ENCODE peak calls at places on chromosomes 12 and 14, in six cellular contexts. T is IMR-90, S is cardiac muscle cell, M is A549, D is neural crest cell, O is lower lobe of right lung. Q is an unnamed sample.

GRCh38 chr14:90629471-90629870 is 186.8 kb downstream of the TTC7B start:
- DNase-seq in T (peak), S (no peak), M (no peak), D (no peak), O (peak), Q (no peak)

GRCh38 chr14:22524105-22524783 is 64.8 kb downstream of the DAD1 start:
- DNase-seq in T (no peak), S (no peak), M (no peak), D (no peak), O (no peak), Q (no peak)

GRCh38 chr14:74349757-74350156 is 1.5 kb downstream of the VRTN start:
- DNase-seq in T (no peak), S (no peak), M (no peak), D (no peak), O (no peak), Q (no peak)

GRCh38 chr14:67429651-67430205 is 17.8 kb upstream of the PLEK2 start:
- DNase-seq in T (no peak), S (no peak), M (no peak), D (no peak), O (no peak), Q (no peak)

GRCh38 chr12:54341343-54341742 is 16.4 kb downstream of the COPZ1 start:
- DNase-seq in T (no peak), S (no peak), M (no peak), D (no peak), O (no peak), Q (no peak)

GRCh38 chr12:88520436-88520820 is 59.8 kb downstream of the KITLG start:
- DNase-seq in T (no peak), S (peak), M (no peak), D (no peak), O (no peak), Q (no peak)

GRCh38 chr12:101076940-101077351 is 133.1 kb downstream of the SLC5A8 start:
- DNase-seq in T (peak), S (peak), M (no peak), D (no peak), O (no peak), Q (no peak)

GRCh38 chr12:70197362-70197744 is 45.9 kb upstream of the CNOT2 start:
- DNase-seq in T (no peak), S (peak), M (no peak), D (no peak), O (no peak), Q (no peak)

GRCh38 chr14:89137514-89138163 is 279.4 kb downstream of the FOXN3 start:
- DNase-seq in T (peak), S (peak), M (peak), D (no peak), O (peak), Q (no peak)

GRCh38 chr14:37232907-37233481 is 35.3 kb downstream of the MIPOL1 start:
- DNase-seq in T (peak), S (peak), M (peak), D (peak), O (no peak), Q (no peak)

GRCh38 chr14:33056213-33056612 is 117.5 kb downstream of the NPAS3 start:
- DNase-seq in T (no peak), S (no peak), M (no peak), D (no peak), O (no peak), Q (no peak)

GRCh38 chr14:104547310-104547997 is 32.1 kb upstream of the C14orf180 start:
- DNase-seq in T (no peak), S (no peak), M (no peak), D (no peak), O (no peak), Q (no peak)

GRCh38 chr14:65957631-65958205 is 528.5 kb upstream of the CCDC196 start:
- DNase-seq in T (no peak), S (no peak), M (no peak), D (no peak), O (no peak), Q (no peak)

GRCh38 chr12:31929140-31929526 is 30.1 kb upstream of the RESF1 start:
- DNase-seq in T (no peak), S (no peak), M (no peak), D (no peak), O (no peak), Q (no peak)

GRCh38 chr12:67988600-67988999 is 647 bp upstream of the IFNG-AS1 start:
- DNase-seq in T (no peak), S (no peak), M (no peak), D (no peak), O (no peak), Q (no peak)

GRCh38 chr14:76937181-76938091 is 91.1 kb downstream of the IRF2BPL start:
- DNase-seq in T (peak), S (peak), M (no peak), D (no peak), O (no peak), Q (no peak)

GRCh38 chr14:54627325-54627717 is 60.4 kb downstream of the SAMD4A start:
- DNase-seq in T (no peak), S (no peak), M (no peak), D (no peak), O (no peak), Q (no peak)

GRCh38 chr14:94158239-94158888 is 15.8 kb upstream of the PPP4R4 start:
- DNase-seq in T (no peak), S (no peak), M (no peak), D (no peak), O (no peak), Q (no peak)

DNA sequence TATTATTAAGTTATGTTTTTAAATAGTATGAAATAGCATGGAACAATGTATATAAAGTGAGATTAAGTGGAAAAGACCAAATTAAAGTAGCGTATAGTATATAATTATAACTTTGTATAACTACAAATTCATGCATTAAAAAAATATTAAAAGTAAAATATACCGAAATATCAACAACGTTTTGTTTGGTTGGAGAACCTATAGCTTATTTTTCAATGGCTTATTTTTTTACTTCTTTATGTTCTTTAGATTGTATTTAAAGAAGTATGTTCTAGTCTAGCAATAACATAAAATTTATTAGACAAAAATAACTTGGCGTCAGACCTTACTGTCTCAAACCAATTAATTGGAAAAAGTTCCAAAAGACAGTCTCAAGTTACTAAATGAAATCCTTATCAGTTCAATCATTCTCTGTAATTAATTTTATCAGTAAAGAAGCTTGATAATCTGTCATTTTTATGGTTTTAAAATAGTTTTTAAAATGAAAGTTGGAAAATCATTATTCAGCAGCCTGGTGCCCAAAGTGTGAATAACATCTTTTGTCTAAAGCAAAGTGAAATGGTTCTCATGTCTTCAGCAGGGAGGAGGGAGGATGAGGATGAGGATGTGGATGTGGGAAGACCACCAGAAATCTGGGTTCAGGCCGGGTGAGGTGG is 46.7 kb downstream of the IRAK3 start:
- DNase-seq in T (peak), S (peak), M (peak), D (no peak), O (no peak), Q (no peak)
- TF ChIP-seq CTCF in T (no peak), S (peak), M (no peak), D (peak), O (no peak), Q (no peak)

GRCh38 chr12:2215709-2216560 is 163.1 kb downstream of the CACNA1C start:
- DNase-seq in T (peak), S (peak), M (no peak), D (no peak), O (no peak), Q (no peak)
- TF ChIP-seq CTCF in T (no peak), S (no peak), M (no peak), D (no peak), O (no peak), Q (no peak)

GRCh38 chr14:70034257-70034656 is 154.5 kb downstream of the SLC8A3 start:
- DNase-seq in T (no peak), S (no peak), M (no peak), D (no peak), O (no peak), Q (no peak)

GRCh38 chr14:70032016-70032415 is 152.8 kb downstream of the SMOC1 start:
- DNase-seq in T (no peak), S (no peak), M (no peak), D (no peak), O (no peak), Q (no peak)

GRCh38 chr14:70032447-70032846 is 153.2 kb downstream of the SMOC1 start:
- DNase-seq in T (no peak), S (no peak), M (peak), D (no peak), O (no peak), Q (no peak)

GRCh38 chr14:70033561-70033960 is 154.3 kb downstream of the SMOC1 start:
- DNase-seq in T (no peak), S (no peak), M (no peak), D (no peak), O (no peak), Q (no peak)

DNA sequence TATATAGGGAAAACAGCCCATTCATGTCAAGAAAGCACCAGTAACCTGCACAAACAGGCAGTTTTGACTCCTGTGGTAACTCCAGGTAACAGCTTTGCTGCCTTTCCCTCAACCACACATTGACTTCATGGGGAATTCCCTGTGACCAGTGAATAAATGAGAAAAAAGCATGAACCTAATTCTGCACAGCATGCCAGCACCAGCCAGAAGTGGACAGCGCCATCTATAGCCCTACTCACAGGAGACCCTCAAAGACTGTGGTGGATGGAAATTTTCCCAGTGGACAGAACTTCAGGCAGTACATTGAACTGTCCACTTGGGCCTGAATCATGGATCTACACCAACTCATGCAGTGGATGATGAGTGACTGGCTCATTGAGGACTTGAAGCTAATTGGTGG is 152.1 kb downstream of the SLC8A3 start:
- DNase-seq in T (no peak), S (no peak), M (peak), D (no peak), O (no peak), Q (no peak)
- TF ChIP-seq CTCF in T (peak), S (no peak), M (no peak), D (no peak), O (no peak), Q (no peak)

DNA sequence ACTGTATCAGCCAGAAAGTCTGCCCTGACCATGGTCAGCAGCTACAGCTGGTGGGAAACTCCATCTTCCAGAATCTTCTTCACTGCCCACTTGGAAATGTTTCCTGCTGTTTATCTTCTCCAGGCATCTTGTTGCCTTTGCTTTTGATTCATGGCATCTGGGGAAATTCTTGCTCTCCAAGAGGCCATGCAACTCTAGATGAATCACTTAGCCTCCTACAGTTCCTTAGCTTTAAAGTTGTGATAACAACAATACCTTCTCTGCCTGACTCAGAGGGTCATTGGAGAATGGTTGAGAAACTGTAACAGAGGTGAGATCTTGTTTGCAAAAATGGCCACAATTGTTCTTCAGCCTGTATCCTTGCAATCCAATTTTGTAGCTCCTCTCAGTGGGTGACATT is 121.0 kb upstream of the VRK1 start:
- DNase-seq in T (peak), S (peak), M (peak), D (no peak), O (no peak), Q (no peak)
- TF ChIP-seq CTCF in T (no peak), S (no peak), M (no peak), D (no peak), O (no peak), Q (no peak)

DNA sequence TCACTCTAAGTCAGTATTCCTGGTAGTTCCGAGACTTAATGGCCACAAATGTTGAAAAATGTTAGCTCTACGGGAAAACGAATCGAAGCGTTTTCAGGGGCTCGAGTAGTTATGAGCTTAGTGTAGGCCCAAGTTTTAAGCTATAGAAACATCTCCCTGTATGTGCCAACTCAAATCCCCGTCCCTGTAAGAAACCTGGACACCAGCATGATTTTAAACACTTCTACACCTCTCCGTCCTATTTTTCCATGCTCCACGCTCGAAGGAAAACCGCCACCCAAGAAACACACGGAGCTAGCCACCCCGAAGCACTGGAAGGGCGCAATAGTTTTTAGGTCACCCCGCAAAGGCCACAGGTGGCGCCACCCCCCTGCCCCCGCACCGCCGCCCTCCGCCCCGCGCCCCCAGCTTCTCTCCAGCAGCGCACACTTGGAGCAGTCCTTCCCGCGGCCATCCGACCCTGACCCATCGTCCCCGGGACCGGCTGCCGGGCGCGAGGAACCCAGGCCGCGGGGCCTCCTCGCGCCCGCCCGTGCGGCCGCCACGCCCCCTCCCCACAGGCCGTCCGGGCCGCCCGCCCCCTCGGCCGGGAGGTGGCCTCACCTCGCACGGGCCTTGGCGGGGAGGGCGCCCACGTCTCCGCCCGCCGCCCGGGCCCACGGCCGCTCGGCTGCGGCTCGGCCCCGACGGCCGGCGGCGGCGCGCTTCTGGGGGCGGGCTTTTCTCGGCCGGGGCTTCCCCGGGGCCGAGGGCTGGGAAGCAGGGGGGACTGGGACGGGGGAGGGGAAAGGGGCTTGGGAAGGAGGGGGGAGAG is 519 bp downstream of the R3HDM2 start:
- DNase-seq in T (peak), S (peak), M (no peak), D (peak), O (peak), Q (no peak)
- TF ChIP-seq CTCF in T (no peak), S (no peak), M (peak), D (no peak), O (no peak), Q (no peak)

DNA sequence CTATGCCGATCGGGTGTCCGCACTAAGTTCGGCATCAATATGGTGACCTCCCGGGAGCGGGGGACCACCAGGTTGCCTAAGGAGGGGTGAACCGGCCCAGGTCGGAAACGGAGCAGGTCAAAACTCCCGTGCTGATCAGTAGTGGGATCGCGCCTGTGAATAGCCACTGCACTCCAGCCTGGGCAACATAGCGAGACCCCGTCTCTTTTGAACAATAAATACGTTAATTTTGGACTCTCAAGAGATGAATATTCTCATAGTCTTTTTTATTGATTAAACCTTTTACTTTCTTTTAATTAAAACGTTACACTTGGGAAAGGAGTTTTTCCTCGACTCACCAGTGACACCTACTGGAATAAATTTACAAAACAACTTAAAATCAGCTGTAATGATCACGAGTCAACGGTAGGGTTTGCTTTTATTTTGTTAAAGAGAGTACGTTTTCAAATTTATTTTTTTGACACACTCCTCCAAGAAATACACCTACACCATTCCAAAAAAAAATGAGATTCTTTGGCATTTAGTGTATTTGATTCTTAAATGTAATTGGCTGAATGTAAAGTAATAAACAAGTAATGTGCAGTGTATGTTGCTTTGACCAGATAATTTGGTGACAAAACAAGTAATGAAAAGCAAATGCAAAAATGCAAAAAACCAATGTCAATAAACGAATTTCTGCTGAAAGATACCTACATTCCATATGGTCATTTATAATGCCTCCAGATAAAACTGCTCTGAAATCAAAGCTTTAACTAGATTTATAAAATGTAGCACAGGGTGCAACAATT is 687 bp upstream of the RPS29 start:
- DNase-seq in T (peak), S (peak), M (peak), D (peak), O (no peak), Q (peak)
- TF ChIP-seq CTCF in T (peak), S (peak), M (peak), D (peak), O (peak), Q (peak)

GRCh38 chr12:46825526-46826414 is at the start of gene SLC38A4:
- DNase-seq in T (peak), S (peak), M (no peak), D (peak), O (peak), Q (no peak)
- TF ChIP-seq CTCF in T (peak), S (no peak), M (no peak), D (peak), O (peak), Q (no peak)

GRCh38 chr14:51750542-51750941 is 98.8 kb downstream of the FRMD6 start:
- DNase-seq in T (no peak), S (no peak), M (peak), D (no peak), O (no peak), Q (no peak)
- TF ChIP-seq CTCF in T (no peak), S (no peak), M (no peak), D (no peak), O (no peak), Q (no peak)

DNA sequence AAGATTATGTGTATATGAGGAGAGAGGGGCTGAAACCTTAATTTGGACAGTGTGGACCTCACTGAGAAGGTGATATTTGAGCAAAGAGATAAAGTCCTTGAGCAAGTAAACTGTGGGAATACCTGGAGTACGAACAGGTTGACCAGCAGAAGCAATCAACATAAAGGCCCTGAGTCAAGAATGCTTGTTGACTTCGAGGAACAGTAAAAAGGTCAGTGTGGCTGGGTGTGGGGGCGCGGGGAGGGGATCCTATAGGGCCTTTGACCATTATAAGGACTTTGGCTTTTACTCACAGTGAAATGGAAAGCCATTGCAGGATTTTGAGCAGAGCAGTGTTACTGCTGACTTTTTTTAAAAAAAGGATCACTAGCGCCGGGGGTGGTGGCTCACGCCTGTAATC is 34.7 kb upstream of the PPM1H start:
- DNase-seq in T (no peak), S (no peak), M (no peak), D (no peak), O (no peak), Q (no peak)
- TF ChIP-seq CTCF in T (no peak), S (no peak), M (no peak), D (no peak), O (no peak), Q (no peak)

DNA sequence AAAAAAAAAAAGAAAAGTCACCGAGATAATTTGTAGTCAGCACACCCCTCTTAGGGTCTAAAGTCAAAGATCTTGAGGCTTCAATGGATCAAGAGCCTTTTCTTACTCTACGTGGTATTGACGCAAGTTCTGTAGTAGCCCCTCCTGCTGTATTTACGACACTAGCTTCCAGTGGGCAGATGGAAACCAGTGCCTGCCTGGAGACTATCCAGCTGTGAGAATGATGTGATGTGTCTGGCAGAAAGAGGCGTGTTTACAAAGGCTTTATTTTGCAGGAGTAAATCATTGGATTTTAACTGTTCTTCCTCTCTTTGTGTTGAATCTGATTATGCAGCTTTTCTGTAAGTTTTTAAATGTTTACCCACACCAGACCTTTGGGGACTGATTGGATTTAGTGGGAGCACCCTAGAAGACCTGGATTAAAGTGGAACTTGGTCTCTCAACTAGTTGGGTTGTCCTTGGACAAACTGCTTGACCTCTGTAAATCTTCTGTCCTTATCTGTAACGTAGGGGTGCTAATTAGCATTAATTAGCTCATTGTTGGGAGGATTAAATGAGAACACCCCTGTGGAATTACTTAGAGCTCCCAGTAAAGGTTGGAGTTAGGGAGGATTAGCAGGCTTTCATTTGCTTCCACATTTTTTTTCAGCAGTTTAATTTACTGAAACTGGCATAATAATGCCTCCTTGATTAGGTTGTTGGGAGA is 72.4 kb downstream of the RASSF3 start:
- DNase-seq in T (peak), S (peak), M (peak), D (no peak), O (no peak), Q (no peak)
- TF ChIP-seq CTCF in T (no peak), S (no peak), M (no peak), D (no peak), O (no peak), Q (no peak)

Q was measured in LNCaP clone FGC.